ENCODE peak calls at places on chromosomes 1 and 21, in five cellular contexts. G, H, U, W and S are unnamed samples.

GRCh38 chr1:215081566-215082531 is 688 bp upstream of the KCNK2 start:
- DNase-seq in G (no peak), H (no peak), U (no peak), W (peak), S (no peak)

GRCh38 chr1:235748747-235749146 is 99.2 kb upstream of the GNG4 start:
- DNase-seq in G (no peak), H (no peak), U (no peak), W (no peak), S (no peak)

GRCh38 chr1:67552336-67552759 is 122.1 kb upstream of the SERBP1 start:
- DNase-seq in G (no peak), H (no peak), U (no peak), W (no peak), S (no peak)

GRCh38 chr1:37922767-37923550 is 23.9 kb downstream of the INPP5B start:
- DNase-seq in G (no peak), H (no peak), U (no peak), W (no peak), S (no peak)

GRCh38 chr1:156860113-156860638 is 489 bp upstream of the NTRK1 start:
- DNase-seq in G (peak), H (peak), U (peak), W (peak), S (peak)

GRCh38 chr21:38170283-38170682 is 86.5 kb upstream of the KCNJ15 start:
- DNase-seq in G (no peak), H (peak), U (peak), W (peak), S (no peak)

GRCh38 chr21:44483288-44484237 is 28.3 kb downstream of the LRRC3 start:
- DNase-seq in G (no peak), H (no peak), U (no peak), W (no peak), S (no peak)

GRCh38 chr1:205700865-205701401 is 20.6 kb upstream of the SLC45A3 start:
- DNase-seq in G (no peak), H (no peak), U (peak), W (no peak), S (no peak)

GRCh38 chr1:150259758-150260669 is 2.4 kb downstream of the CA14 start:
- DNase-seq in G (peak), H (no peak), U (peak), W (peak), S (peak)

GRCh38 chr1:196976278-196976677 is 1.1 kb upstream of the CFHR5 start:
- DNase-seq in G (no peak), H (no peak), U (no peak), W (no peak), S (no peak)

GRCh38 chr1:211722277-211723175 is 47.1 kb upstream of the NEK2 start:
- DNase-seq in G (no peak), H (no peak), U (no peak), W (no peak), S (no peak)

GRCh38 chr1:182602945-182603645 is 1.1 kb downstream of the RGS16 start:
- DNase-seq in G (peak), H (peak), U (peak), W (no peak), S (peak)

GRCh38 chr21:33308586-33309490 is 15.9 kb upstream of the IFNAR1 start:
- DNase-seq in G (peak), H (no peak), U (peak), W (no peak), S (peak)

GRCh38 chr1:240784776-240785175 is 172.8 kb upstream of the GREM2 start:
- DNase-seq in G (no peak), H (no peak), U (no peak), W (no peak), S (no peak)

GRCh38 chr1:226308166-226308722 is 720 bp downstream of the LIN9 start:
- DNase-seq in G (peak), H (no peak), U (peak), W (no peak), S (peak)

GRCh38 chr21:34279883-34280282 is 83.9 kb upstream of the KCNE2 start:
- DNase-seq in G (no peak), H (no peak), U (no peak), W (no peak), S (no peak)

GRCh38 chr1:94265931-94266330 is 28.5 kb upstream of the ARHGAP29 start:
- DNase-seq in G (no peak), H (peak), U (no peak), W (peak), S (no peak)

GRCh38 chr1:9292361-9293240 is at the start of gene SPSB1:
- DNase-seq in G (peak), H (peak), U (peak), W (peak), S (peak)

GRCh38 chr1:39045231-39045630 is 19.1 kb downstream of the NDUFS5 start:
- DNase-seq in G (no peak), H (no peak), U (no peak), W (no peak), S (no peak)

GRCh38 chr1:151312439-151313225 is 14.6 kb downstream of the PI4KB start:
- DNase-seq in G (no peak), H (no peak), U (no peak), W (peak), S (no peak)

GRCh38 chr1:85581138-85581801 is 709 bp downstream of the CCN1 start:
- DNase-seq in G (peak), H (peak), U (no peak), W (peak), S (peak)

GRCh38 chr1:86938855-86939254 is 24.4 kb downstream of the HS2ST1 start:
- DNase-seq in G (no peak), H (no peak), U (no peak), W (no peak), S (no peak)

GRCh38 chr1:64133036-64133435 is 70.4 kb upstream of the UBE2U start:
- DNase-seq in G (no peak), H (peak), U (no peak), W (peak), S (no peak)

GRCh38 chr1:62144238-62144831 is 50.3 kb upstream of the L1TD1 start:
- DNase-seq in G (peak), H (peak), U (peak), W (peak), S (peak)

GRCh38 chr1:235679644-235680043 is 30.1 kb upstream of the GNG4 start:
- DNase-seq in G (no peak), H (no peak), U (no peak), W (no peak), S (no peak)

GRCh38 chr1:226119169-226119568 is 56.7 kb downstream of the H3-3A start:
- DNase-seq in G (no peak), H (no peak), U (no peak), W (no peak), S (no peak)

GRCh38 chr1:67853704-67854103 is 20.4 kb upstream of the GNG12 start:
- DNase-seq in G (peak), H (peak), U (peak), W (peak), S (peak)

GRCh38 chr1:243399561-243400155 is 143.8 kb downstream of the SDCCAG8 start:
- DNase-seq in G (no peak), H (no peak), U (no peak), W (no peak), S (no peak)

GRCh38 chr1:6273380-6273891 is 12.5 kb upstream of the GPR153 start:
- DNase-seq in G (no peak), H (peak), U (no peak), W (peak), S (peak)